ENCODE peak calls at places on chromosomes 7 and 10, in eight cellular contexts. U is GM13977; M is islet precursor cell; P is NCI-H1694 treated with DMSO at 0.1 percent for 48 hours; W is activated CD4-positive, alpha-beta memory T cell treated with anti-CD3 and anti-CD28 coated beads, Interleukin-2, amount 10 ng/mL, durations not matched to agents 7 days and 5 days; Y is glutamatergic neuron; X is left lung; Q is substantia nigra. G is an unnamed sample.

GRCh38 chr7:23106801-23107713 is 1.5 kb downstream of the KLHL7 start:
- DNase-seq in U (no peak), M (no peak), P (no peak), W (no peak), Y (no peak), X (no peak), Q (no peak), G (no peak)

GRCh38 chr10:75487087-75487784 is 55.8 kb downstream of the LRMDA start:
- DNase-seq in U (no peak), M (no peak), P (no peak), W (no peak), Y (no peak), X (peak; percentile 41), Q (no peak), G (no peak)

GRCh38 chr10:78571286-78571685 is 497.5 kb upstream of the ZMIZ1 start:
- DNase-seq in U (no peak), M (no peak), P (no peak), W (no peak), Y (no peak), X (no peak), Q (no peak), G (no peak)

GRCh38 chr7:157470017-157470322 is 133.2 kb downstream of the DNAJB6 start:
- DNase-seq in U (no peak), M (peak; percentile 40), P (no peak), W (peak; percentile 9), Y (no peak), X (no peak), Q (no peak), G (no peak)

GRCh38 chr10:45580371-45580770 is 92.2 kb downstream of the ZFAND4 start:
- DNase-seq in U (no peak), M (no peak), P (no peak), W (no peak), Y (no peak), X (no peak), Q (no peak), G (no peak)

GRCh38 chr7:1432411-1433082 is 26.7 kb downstream of the MICALL2 start:
- DNase-seq in U (peak; percentile 89), M (peak; percentile 84), P (peak; percentile 14), W (peak; percentile 80), Y (peak; percentile 89), X (peak; percentile 63), Q (peak; percentile 49), G (peak; percentile 95)

GRCh38 chr10:45219416-45219815 is 96.0 kb downstream of the OR13A1 start:
- DNase-seq in U (no peak), M (no peak), P (no peak), W (no peak), Y (no peak), X (no peak), Q (no peak), G (no peak)

GRCh38 chr10:5449823-5450222 is 37.5 kb downstream of the NET1 start:
- DNase-seq in U (no peak), M (peak; percentile 80), P (no peak), W (no peak), Y (no peak), X (no peak), Q (no peak), G (no peak)

GRCh38 chr7:26658080-26658697 is 206.2 kb downstream of the SKAP2 start:
- DNase-seq in U (no peak), M (no peak), P (peak; percentile 92), W (no peak), Y (peak; percentile 44), X (no peak), Q (no peak), G (peak; percentile 5)

GRCh38 chr7:153022796-153023592 is 263.4 kb downstream of the ACTR3B start:
- DNase-seq in U (no peak), M (no peak), P (no peak), W (no peak), Y (no peak), X (no peak), Q (no peak), G (no peak)

G was measured in neural crest cell.